ENCODE peak calls at places on chromosomes 16 and 17, in seven cellular contexts. W, Z, R, I, S, M and U are unnamed samples.

GRCh38 chr16:86492267-86492960 is 17.9 kb upstream of the FOXF1 start:
- DNase-seq in W (no peak), Z (no peak), R (peak), I (no peak), S (no peak), M (no peak), U (no peak)

GRCh38 chr17:70968302-70968701 is 799.0 kb downstream of the KCNJ2 start:
- DNase-seq in W (peak), Z (no peak), R (no peak), I (no peak), S (no peak), M (no peak), U (no peak)

GRCh38 chr17:82110298-82110697 is 12.3 kb upstream of the FASN start:
- DNase-seq in W (no peak), Z (no peak), R (peak), I (no peak), S (no peak), M (no peak), U (no peak)

GRCh38 chr16:19116711-19117449 is 3.1 kb downstream of the ITPRIPL2 start:
- DNase-seq in W (peak), Z (no peak), R (no peak), I (no peak), S (no peak), M (no peak), U (no peak)

GRCh38 chr16:12257926-12258561 is 281.5 kb downstream of the SNX29 start:
- DNase-seq in W (no peak), Z (no peak), R (peak), I (no peak), S (no peak), M (no peak), U (peak)

GRCh38 chr17:82424001-82424862 is 5.8 kb upstream of the OGFOD3 start:
- DNase-seq in W (peak), Z (peak), R (peak), I (peak), S (peak), M (no peak), U (no peak)

GRCh38 chr17:6591599-6592158 is 35.3 kb upstream of the PITPNM3 start:
- DNase-seq in W (peak), Z (peak), R (no peak), I (no peak), S (no peak), M (no peak), U (no peak)

GRCh38 chr17:77186141-77186604 is 45.4 kb downstream of the SEC14L1 start:
- DNase-seq in W (no peak), Z (no peak), R (no peak), I (no peak), S (no peak), M (no peak), U (no peak)

GRCh38 chr16:68985855-68986254 is 119.6 kb upstream of the HAS3 start:
- DNase-seq in W (peak), Z (no peak), R (peak), I (no peak), S (no peak), M (no peak), U (no peak)

GRCh38 chr17:55177159-55177913 is 87.4 kb upstream of the HLF start:
- DNase-seq in W (no peak), Z (peak), R (no peak), I (no peak), S (no peak), M (no peak), U (no peak)

GRCh38 chr17:28646039-28646754 is 1.2 kb upstream of the BLTP2 start:
- DNase-seq in W (no peak), Z (no peak), R (no peak), I (no peak), S (peak), M (no peak), U (no peak)

GRCh38 chr17:78736526-78737079 is 45.5 kb downstream of the CYTH1 start:
- DNase-seq in W (no peak), Z (peak), R (no peak), I (peak), S (peak), M (peak), U (no peak)

GRCh38 chr17:41891135-41892065 is 26.2 kb upstream of the KLHL11 start:
- DNase-seq in W (no peak), Z (peak), R (no peak), I (no peak), S (no peak), M (no peak), U (no peak)

GRCh38 chr16:88886915-88887521 is 20.6 kb upstream of the PABPN1L start:
- DNase-seq in W (peak), Z (no peak), R (no peak), I (no peak), S (peak), M (no peak), U (no peak)

GRCh38 chr17:19248923-19249574 is 11.9 kb downstream of the EPN2 start:
- DNase-seq in W (peak), Z (peak), R (peak), I (no peak), S (no peak), M (peak), U (no peak)

GRCh38 chr16:54934536-54935410 is 4.1 kb downstream of the IRX5 start:
- DNase-seq in W (no peak), Z (no peak), R (peak), I (no peak), S (no peak), M (no peak), U (no peak)

GRCh38 chr16:67992661-67993206 is 6.5 kb downstream of the DPEP2 start:
- DNase-seq in W (no peak), Z (no peak), R (peak), I (no peak), S (no peak), M (no peak), U (no peak)